ENCODE peak calls at places on chromosomes 1 and 21, in six cellular contexts. V is ovary, B is GM12865, I is cardiac muscle cell, Q is heart left ventricle, N is right atrium auricular region. G is an unnamed sample.

GRCh38 chr21:42212261-42212660 is 6.7 kb upstream of the ABCG1 start:
- DNase-seq in I (no peak), V (no peak), B (no peak), N (no peak), Q (no peak), G (no peak)

GRCh38 chr21:36069713-36070573 is at the start of gene CBR1:
- DNase-seq in N (peak), V (peak), B (peak), I (peak), Q (peak), G (peak)

GRCh38 chr1:36464605-36465393 is 615 bp upstream of the MRPS15 start:
- DNase-seq in N (no peak), Q (no peak), B (no peak), V (no peak), I (no peak), G (no peak)

GRCh38 chr1:64323054-64323453 is 119.6 kb downstream of the UBE2U start:
- DNase-seq in N (no peak), V (no peak), B (no peak), Q (no peak), I (peak), G (no peak)

GRCh38 chr1:83846138-83846537 is 152.8 kb downstream of the TTLL7 start:
- DNase-seq in V (no peak), I (no peak), Q (no peak), B (no peak), N (no peak), G (no peak)

GRCh38 chr1:43312638-43313515 is 12.1 kb downstream of the TIE1 start:
- DNase-seq in B (no peak), Q (no peak), I (no peak), V (no peak), N (no peak), G (no peak)

GRCh38 chr1:185318431-185319151 is 1.5 kb upstream of the IVNS1ABP start:
- DNase-seq in N (no peak), Q (no peak), V (no peak), I (no peak), B (no peak), G (peak)

GRCh38 chr1:178385662-178386061 is 111.1 kb downstream of the CLEC20A start:
- DNase-seq in Q (no peak), I (no peak), B (no peak), N (no peak), V (no peak), G (no peak)

GRCh38 chr1:85321237-85321964 is 45.0 kb upstream of the BCL10 start:
- DNase-seq in B (peak), V (no peak), Q (no peak), I (peak), N (no peak), G (no peak)

GRCh38 chr1:204348722-204349121 is 11.0 kb downstream of the PLEKHA6 start:
- DNase-seq in I (peak), V (peak), Q (peak), N (peak), B (no peak), G (peak)

GRCh38 chr1:183282101-183282855 is 96.2 kb downstream of the LAMC2 start:
- DNase-seq in Q (no peak), V (no peak), N (no peak), I (no peak), B (no peak), G (no peak)

GRCh38 chr1:1869459-1869858 is 21.4 kb downstream of the GNB1 start:
- DNase-seq in Q (no peak), V (no peak), N (no peak), B (no peak), I (no peak), G (no peak)

GRCh38 chr1:154190550-154190949 is 1.4 kb downstream of the TPM3 start:
- DNase-seq in V (no peak), B (no peak), Q (no peak), I (peak), N (no peak), G (no peak)

GRCh38 chr1:100750002-100750885 is 30.7 kb downstream of the VCAM1 start:
- DNase-seq in Q (no peak), N (no peak), B (no peak), V (no peak), I (no peak), G (no peak)

GRCh38 chr1:8651236-8651890 is 166.1 kb downstream of the RERE start:
- DNase-seq in N (no peak), I (no peak), Q (no peak), B (peak), V (no peak), G (no peak)

GRCh38 chr1:98068016-98068415 is 147.2 kb upstream of the DPYD start:
- DNase-seq in B (no peak), I (no peak), N (no peak), V (no peak), Q (no peak), G (no peak)

GRCh38 chr1:173364827-173365226 is 112.3 kb upstream of the PRDX6 start:
- DNase-seq in Q (no peak), B (no peak), I (no peak), N (no peak), V (no peak), G (no peak)

GRCh38 chr1:162921311-162921710 is 60.3 kb upstream of the CCDC190 start:
- DNase-seq in B (no peak), V (no peak), Q (no peak), I (no peak), N (no peak), G (no peak)

GRCh38 chr1:44296067-44296466 is 59.0 kb downstream of the ERI3 start:
- DNase-seq in Q (no peak), B (no peak), I (no peak), V (no peak), N (no peak), G (no peak)

GRCh38 chr21:35611752-35612151 is 448.6 kb downstream of the SETD4 start:
- DNase-seq in Q (no peak), B (no peak), V (no peak), N (no peak), I (no peak), G (no peak)

GRCh38 chr1:24233684-24234600 is 46.9 kb upstream of the IFNLR1 start:
- DNase-seq in N (no peak), V (no peak), Q (no peak), I (peak), B (no peak), G (no peak)

GRCh38 chr1:150791587-150791986 is 16.5 kb downstream of the CTSK start:
- DNase-seq in Q (no peak), N (no peak), B (no peak), I (no peak), V (no peak), G (no peak)

GRCh38 chr1:172507741-172508140 is 25.2 kb upstream of the SUCO start:
- DNase-seq in B (no peak), Q (no peak), V (no peak), N (no peak), I (no peak), G (no peak)

GRCh38 chr21:26758083-26758861 is 86.9 kb downstream of the ADAMTS1 start:
- DNase-seq in V (no peak), I (no peak), B (no peak), N (no peak), Q (no peak), G (no peak)

GRCh38 chr1:182835811-182836210 is 3.3 kb upstream of the DHX9 start:
- DNase-seq in Q (no peak), V (no peak), B (no peak), N (no peak), I (no peak), G (no peak)

GRCh38 chr1:45999507-45999906 is 132.9 kb downstream of the PIK3R3 start:
- DNase-seq in N (no peak), Q (no peak), B (no peak), V (no peak), I (no peak), G (no peak)

GRCh38 chr21:25872271-25872670 is 137.5 kb downstream of the GABPA start:
- DNase-seq in I (no peak), B (no peak), Q (no peak), N (no peak), V (no peak), G (no peak)

GRCh38 chr1:156115514-156116374 is 1.2 kb downstream of the LMNA start:
- DNase-seq in Q (peak), N (peak), V (peak), B (no peak), I (peak), G (peak)

GRCh38 chr1:58576727-58577675 is at the start of gene TACSTD2:
- DNase-seq in Q (peak), I (peak), V (peak), B (no peak), N (no peak), G (peak)

GRCh38 chr1:101843160-101843559 is 153.6 kb downstream of the OLFM3 start:
- DNase-seq in Q (no peak), V (no peak), N (no peak), I (no peak), B (no peak), G (no peak)

GRCh38 chr1:78333426-78334012 is 157.3 kb upstream of the PTGFR start:
- DNase-seq in N (no peak), B (peak), Q (no peak), V (peak), I (peak), G (peak)

GRCh38 chr21:44259082-44259705 is 2.5 kb downstream of the DNMT3L start:
- DNase-seq in N (no peak), B (no peak), Q (no peak), I (peak), V (no peak), G (no peak)

GRCh38 chr21:37557261-37557950 is 190.8 kb downstream of the DYRK1A start:
- DNase-seq in N (no peak), B (peak), Q (no peak), I (no peak), V (no peak), G (no peak)

GRCh38 chr1:93815738-93816110 is 63.3 kb downstream of the DNTTIP2 start:
- DNase-seq in I (no peak), B (no peak), V (no peak), Q (no peak), N (no peak), G (no peak)

G was measured in erythroblast.